ENCODE peak calls at places on chromosome 18, in eight cellular contexts. One of them, this sample, is unnamed.

GRCh38 chr18:9575558-9575957 is 38.8 kb downstream of the PPP4R1 start:
- DNase-seq in ovary: peak; percentile 50
- DNase-seq in kidney: no peak
- DNase-seq in HCT116: peak; percentile 89
- DNase-seq in uterus: peak; percentile 81
- DNase-seq in A549: peak; percentile 44
- DNase-seq in right lobe of liver: peak; percentile 62
- DNase-seq in H9: peak; percentile 49
- DNase-seq in this sample: peak; percentile 59

GRCh38 chr18:61658431-61658830 is 234.4 kb downstream of the RNF152 start:
- DNase-seq in ovary: no peak
- DNase-seq in kidney: no peak
- DNase-seq in HCT116: no peak
- DNase-seq in uterus: no peak
- DNase-seq in A549: no peak
- DNase-seq in right lobe of liver: no peak
- DNase-seq in H9: no peak
- DNase-seq in this sample: no peak

GRCh38 chr18:21277578-21277977 is 35.5 kb downstream of the GREB1L start:
- DNase-seq in ovary: no peak
- DNase-seq in kidney: no peak
- DNase-seq in HCT116: no peak
- DNase-seq in uterus: no peak
- DNase-seq in A549: no peak
- DNase-seq in right lobe of liver: no peak
- DNase-seq in H9: no peak
- DNase-seq in this sample: no peak

GRCh38 chr18:75173125-75173432 is 35.9 kb downstream of the PTGR3 start:
- DNase-seq in ovary: no peak
- DNase-seq in kidney: no peak
- DNase-seq in HCT116: no peak
- DNase-seq in uterus: no peak
- DNase-seq in A549: peak; percentile 8
- DNase-seq in right lobe of liver: no peak
- DNase-seq in H9: no peak
- DNase-seq in this sample: peak; percentile 28

GRCh38 chr18:13496691-13497281 is 229.6 kb downstream of the FAM210A start:
- DNase-seq in ovary: no peak
- DNase-seq in kidney: no peak
- DNase-seq in HCT116: no peak
- DNase-seq in uterus: no peak
- DNase-seq in A549: no peak
- DNase-seq in right lobe of liver: no peak
- DNase-seq in H9: no peak
- DNase-seq in this sample: no peak

GRCh38 chr18:76451475-76452331 is 43.3 kb downstream of the ZNF516 start:
- DNase-seq in ovary: peak; percentile 20
- DNase-seq in kidney: no peak
- DNase-seq in HCT116: no peak
- DNase-seq in uterus: no peak
- DNase-seq in A549: no peak
- DNase-seq in right lobe of liver: no peak
- DNase-seq in H9: peak; percentile 27
- DNase-seq in this sample: peak; percentile 45

GRCh38 chr18:9910071-9910470 is 3.7 kb upstream of the VAPA start:
- DNase-seq in ovary: no peak
- DNase-seq in kidney: no peak
- DNase-seq in HCT116: no peak
- DNase-seq in uterus: no peak
- DNase-seq in A549: no peak
- DNase-seq in right lobe of liver: no peak
- DNase-seq in H9: no peak
- DNase-seq in this sample: no peak

GRCh38 chr18:54255141-54255540 is 14.2 kb upstream of the POLI start:
- DNase-seq in ovary: no peak
- DNase-seq in kidney: no peak
- DNase-seq in HCT116: no peak
- DNase-seq in uterus: no peak
- DNase-seq in A549: no peak
- DNase-seq in right lobe of liver: no peak
- DNase-seq in H9: no peak
- DNase-seq in this sample: no peak

GRCh38 chr18:74402806-74403433 is 54.2 kb downstream of the DIPK1C start:
- DNase-seq in ovary: no peak
- DNase-seq in kidney: no peak
- DNase-seq in HCT116: no peak
- DNase-seq in uterus: no peak
- DNase-seq in A549: no peak
- DNase-seq in right lobe of liver: no peak
- DNase-seq in H9: peak; percentile 34
- DNase-seq in this sample: no peak

GRCh38 chr18:48023334-48024008 is 93.0 kb upstream of the SMAD2 start:
- DNase-seq in ovary: peak; percentile 54
- DNase-seq in kidney: peak; percentile 75
- DNase-seq in HCT116: peak; percentile 52
- DNase-seq in uterus: peak; percentile 59
- DNase-seq in A549: peak; percentile 65
- DNase-seq in right lobe of liver: no peak
- DNase-seq in H9: peak; percentile 70
- DNase-seq in this sample: no peak

GRCh38 chr18:22670914-22671313 is 253.2 kb upstream of the CTAGE1 start:
- DNase-seq in ovary: no peak
- DNase-seq in kidney: no peak
- DNase-seq in HCT116: no peak
- DNase-seq in uterus: no peak
- DNase-seq in A549: no peak
- DNase-seq in right lobe of liver: no peak
- DNase-seq in H9: no peak
- DNase-seq in this sample: no peak
- H3K4me1 ChIP-seq in ovary: no peaks in the 10 kb centered on the region
- H3K4me1 ChIP-seq in kidney: no peaks in the 10 kb centered on the region
- H3K4me1 ChIP-seq in HCT116: peaks cover 24% of the 10 kb centered on the region
- H3K4me1 ChIP-seq in uterus: peaks cover 21% of the 10 kb centered on the region
- H3K4me1 ChIP-seq in A549: peaks cover 50% of the 10 kb centered on the region
- H3K4me1 ChIP-seq in right lobe of liver: peaks cover 4% of the 10 kb centered on the region
- H3K4me1 ChIP-seq in H9: no peaks in the 10 kb centered on the region
- H3K4me1 ChIP-seq in this sample: no peaks in the 10 kb centered on the region

GRCh38 chr18:2988041-2988794 is 24.7 kb downstream of the LPIN2 start:
- DNase-seq in ovary: no peak
- DNase-seq in kidney: no peak
- DNase-seq in HCT116: no peak
- DNase-seq in uterus: no peak
- DNase-seq in A549: no peak
- DNase-seq in right lobe of liver: no peak
- DNase-seq in H9: no peak
- DNase-seq in this sample: no peak

GRCh38 chr18:2983296-2983695 is 29.6 kb downstream of the LPIN2 start:
- DNase-seq in ovary: no peak
- DNase-seq in kidney: no peak
- DNase-seq in HCT116: no peak
- DNase-seq in uterus: no peak
- DNase-seq in A549: no peak
- DNase-seq in right lobe of liver: no peak
- DNase-seq in H9: no peak
- DNase-seq in this sample: no peak

GRCh38 chr18:2984703-2985261 is 28.2 kb downstream of the LPIN2 start:
- DNase-seq in ovary: no peak
- DNase-seq in kidney: no peak
- DNase-seq in HCT116: no peak
- DNase-seq in uterus: no peak
- DNase-seq in A549: no peak
- DNase-seq in right lobe of liver: peak; percentile 85
- DNase-seq in H9: no peak
- DNase-seq in this sample: no peak

GRCh38 chr18:2985628-2986027 is 27.3 kb downstream of the LPIN2 start:
- DNase-seq in ovary: no peak
- DNase-seq in kidney: no peak
- DNase-seq in HCT116: peak; percentile 18
- DNase-seq in uterus: no peak
- DNase-seq in A549: no peak
- DNase-seq in right lobe of liver: no peak
- DNase-seq in H9: no peak
- DNase-seq in this sample: no peak

DNA sequence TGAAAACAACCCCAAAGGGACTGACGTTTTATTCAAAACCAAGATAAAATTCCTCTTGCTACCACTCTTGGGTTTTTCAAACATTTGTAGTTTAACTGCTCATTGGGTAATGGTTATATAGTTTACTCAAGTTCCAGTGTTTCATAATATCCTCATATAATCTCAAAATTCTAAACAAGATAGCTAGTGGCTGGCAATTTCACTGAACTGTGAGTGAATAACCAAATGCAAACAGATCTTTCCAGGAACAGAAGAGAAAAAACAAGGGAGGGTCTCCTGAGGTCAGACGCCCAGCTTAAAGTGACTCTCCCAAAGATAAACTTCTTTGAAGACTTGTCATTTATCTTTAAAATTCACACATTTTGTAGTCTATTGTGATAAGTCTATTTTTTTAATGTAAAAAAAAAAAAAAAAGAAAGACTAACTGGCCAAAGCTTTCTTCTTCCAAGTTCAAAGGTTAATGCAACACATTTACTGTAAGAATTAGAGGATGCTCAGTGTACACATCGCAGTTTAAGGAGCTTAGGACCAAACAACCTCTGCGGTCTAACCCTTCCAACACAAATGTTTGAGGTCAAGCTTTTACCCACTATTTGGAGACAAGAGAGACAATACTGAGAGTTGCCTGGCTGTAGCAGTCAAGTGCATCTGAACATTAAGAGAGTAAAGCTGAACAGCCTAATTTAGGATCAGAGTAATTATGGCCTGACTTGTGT is 26.6 kb downstream of the LPIN2 start:
- DNase-seq in ovary: no peak
- DNase-seq in kidney: no peak
- DNase-seq in HCT116: no peak
- DNase-seq in uterus: no peak
- DNase-seq in A549: no peak
- DNase-seq in right lobe of liver: no peak
- DNase-seq in H9: no peak
- DNase-seq in this sample: no peak
- H3K4me1 ChIP-seq in ovary: peaks cover 4% of the 10 kb centered on the region
- H3K4me1 ChIP-seq in kidney: peaks cover 23% of the 10 kb centered on the region
- H3K4me1 ChIP-seq in HCT116: peaks cover 11% of the 10 kb centered on the region
- H3K4me1 ChIP-seq in uterus: peaks cover 3% of the 10 kb centered on the region
- H3K4me1 ChIP-seq in A549: peaks cover 79% of the 10 kb centered on the region
- H3K4me1 ChIP-seq in right lobe of liver: peaks cover 42% of the 10 kb centered on the region
- H3K4me1 ChIP-seq in H9: peaks cover under 1% of the 10 kb centered on the region
- H3K4me1 ChIP-seq in this sample: no peaks in the 10 kb centered on the region

GRCh38 chr18:23575309-23575651 is 11.0 kb downstream of the NPC1 start:
- DNase-seq in ovary: no peak
- DNase-seq in kidney: no peak
- DNase-seq in HCT116: no peak
- DNase-seq in uterus: no peak
- DNase-seq in A549: no peak
- DNase-seq in right lobe of liver: no peak
- DNase-seq in H9: no peak
- DNase-seq in this sample: no peak

GRCh38 chr18:23580677-23581367 is 5.5 kb downstream of the NPC1 start:
- DNase-seq in ovary: no peak
- DNase-seq in kidney: no peak
- DNase-seq in HCT116: no peak
- DNase-seq in uterus: no peak
- DNase-seq in A549: no peak
- DNase-seq in right lobe of liver: no peak
- DNase-seq in H9: no peak
- DNase-seq in this sample: no peak

GRCh38 chr18:23578067-23578705 is 8.1 kb downstream of the NPC1 start:
- DNase-seq in ovary: no peak
- DNase-seq in kidney: no peak
- DNase-seq in HCT116: no peak
- DNase-seq in uterus: no peak
- DNase-seq in A549: no peak
- DNase-seq in right lobe of liver: no peak
- DNase-seq in H9: no peak
- DNase-seq in this sample: no peak

GRCh38 chr18:23583071-23583865 is 3.0 kb downstream of the NPC1 start:
- DNase-seq in ovary: no peak
- DNase-seq in kidney: no peak
- DNase-seq in HCT116: no peak
- DNase-seq in uterus: no peak
- DNase-seq in A549: no peak
- DNase-seq in right lobe of liver: no peak
- DNase-seq in H9: no peak
- DNase-seq in this sample: no peak

DNA sequence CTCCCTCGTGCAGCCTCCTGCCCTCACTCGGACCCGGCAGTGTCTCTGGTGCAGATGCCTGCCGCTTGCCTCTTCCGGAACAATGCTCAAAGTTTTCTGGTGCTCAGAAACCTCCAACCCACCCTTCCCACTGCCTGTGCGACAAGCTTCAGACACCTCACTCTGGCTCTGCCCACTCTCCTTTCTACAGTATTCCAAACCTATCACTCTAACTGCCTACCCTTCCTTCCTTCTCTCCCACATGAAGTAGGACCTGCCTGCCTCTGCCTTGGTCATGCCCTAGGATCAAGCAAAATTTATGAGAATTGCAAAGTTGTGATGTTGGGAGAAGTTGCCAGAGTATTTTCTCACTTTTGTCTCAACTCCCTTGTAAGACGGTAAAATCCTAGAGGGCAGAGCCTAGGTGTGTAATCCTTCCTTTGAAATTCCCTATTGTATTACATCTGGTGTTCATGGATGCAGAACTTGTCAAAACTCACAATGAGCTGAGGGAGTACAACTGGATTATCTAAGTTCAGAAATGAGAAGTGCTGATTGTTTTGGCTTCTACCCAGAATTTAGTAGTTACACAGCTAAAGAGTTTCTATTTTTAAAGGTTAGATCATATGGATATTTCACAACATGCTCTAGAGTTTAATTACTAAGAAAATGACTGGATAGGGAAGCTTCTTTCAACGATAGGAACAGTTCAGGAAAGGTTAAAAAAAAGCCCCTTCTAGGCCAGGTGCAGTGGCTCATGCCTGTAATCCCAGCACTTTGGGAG is 7.2 kb downstream of the NPC1 start:
- DNase-seq in ovary: no peak
- DNase-seq in kidney: no peak
- DNase-seq in HCT116: no peak
- DNase-seq in uterus: no peak
- DNase-seq in A549: no peak
- DNase-seq in right lobe of liver: no peak
- DNase-seq in H9: no peak
- DNase-seq in this sample: no peak
- H3K4me1 ChIP-seq in ovary: peaks cover 3% of the 10 kb centered on the region
- H3K4me1 ChIP-seq in kidney: peaks cover 9% of the 10 kb centered on the region
- H3K4me1 ChIP-seq in HCT116: peaks cover 11% of the 10 kb centered on the region
- H3K4me1 ChIP-seq in uterus: no peaks in the 10 kb centered on the region
- H3K4me1 ChIP-seq in A549: peaks cover 36% of the 10 kb centered on the region
- H3K4me1 ChIP-seq in right lobe of liver: peaks cover 25% of the 10 kb centered on the region
- H3K4me1 ChIP-seq in H9: peaks cover 3% of the 10 kb centered on the region
- H3K4me1 ChIP-seq in this sample: no peaks in the 10 kb centered on the region

DNA sequence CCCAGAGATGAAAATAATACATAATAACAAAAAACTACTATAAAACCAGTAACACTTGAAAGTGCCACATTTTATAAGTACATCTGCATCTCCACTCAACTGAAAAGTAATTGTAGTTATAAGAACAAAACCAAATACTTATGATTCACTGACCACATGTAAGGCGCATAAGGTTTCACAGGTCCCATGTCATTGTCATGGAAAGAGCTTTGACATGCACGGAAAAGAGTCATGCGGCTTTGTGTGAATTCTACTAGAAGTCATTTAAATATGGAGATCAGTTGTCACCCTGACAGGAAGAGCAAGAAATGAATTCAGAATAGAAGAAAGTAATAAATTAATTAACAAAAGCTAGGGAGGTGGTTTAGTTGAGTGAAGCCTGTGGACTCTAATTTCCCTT is 459.1 kb downstream of the CDH2 start:
- DNase-seq in ovary: no peak
- DNase-seq in kidney: no peak
- DNase-seq in HCT116: no peak
- DNase-seq in uterus: no peak
- DNase-seq in A549: no peak
- DNase-seq in right lobe of liver: no peak
- DNase-seq in H9: peak; percentile 39
- DNase-seq in this sample: no peak
- H3K4me1 ChIP-seq in ovary: no peaks in the 10 kb centered on the region
- H3K4me1 ChIP-seq in kidney: no peaks in the 10 kb centered on the region
- H3K4me1 ChIP-seq in HCT116: no peaks in the 10 kb centered on the region
- H3K4me1 ChIP-seq in uterus: no peaks in the 10 kb centered on the region
- H3K4me1 ChIP-seq in A549: no peaks in the 10 kb centered on the region
- H3K4me1 ChIP-seq in right lobe of liver: no peaks in the 10 kb centered on the region
- H3K4me1 ChIP-seq in H9: peaks cover 18% of the 10 kb centered on the region
- H3K4me1 ChIP-seq in this sample: no peaks in the 10 kb centered on the region

This sample was measured in Peyer's patch.